ENCODE peak calls at places on chromosome 15, in eight cellular contexts. I is pancreas, X is psoas muscle, K is upper lobe of right lung, O is HCT116, L is HepG2, T is heart left ventricle, J is GM23338. Y is an unnamed sample.

GRCh38 chr15:72227192-72227586 is 3.8 kb downstream of the PKM start:
- ATAC-seq in I (no peak), X (no peak), K (no peak), O (peak), L (no peak), T (no peak), J (no peak), Y (no peak)

GRCh38 chr15:34796847-34797246 is 1.5 kb upstream of the ACTC1 start:
- ATAC-seq in I (no peak), X (no peak), K (no peak), O (no peak), L (no peak), T (peak), J (no peak), Y (no peak)

GRCh38 chr15:95972136-95972553 is 358.4 kb upstream of the NR2F2 start:
- ATAC-seq in I (peak), X (no peak), K (peak), O (no peak), L (no peak), T (peak), J (no peak), Y (peak)

GRCh38 chr15:65631503-65631902 is 9.8 kb downstream of the SLC24A1 start:
- ATAC-seq in I (no peak), X (no peak), K (no peak), O (no peak), L (no peak), T (no peak), J (no peak), Y (no peak)

GRCh38 chr15:73741401-73741836 is 11.7 kb downstream of the INSYN1 start:
- ATAC-seq in I (no peak), X (no peak), K (no peak), O (no peak), L (peak), T (no peak), J (no peak), Y (no peak)

GRCh38 chr15:59879506-59879905 is 124.6 kb upstream of the FOXB1 start:
- ATAC-seq in I (no peak), X (no peak), K (no peak), O (no peak), L (no peak), T (no peak), J (no peak), Y (no peak)

GRCh38 chr15:43277901-43278300 is 11.2 kb upstream of the TGM5 start:
- ATAC-seq in I (no peak), X (no peak), K (no peak), O (no peak), L (no peak), T (no peak), J (no peak), Y (no peak)

GRCh38 chr15:77099741-77100463 is 29.0 kb upstream of the TSPAN3 start:
- ATAC-seq in I (no peak), X (no peak), K (no peak), O (no peak), L (peak), T (no peak), J (no peak), Y (no peak)

GRCh38 chr15:70182858-70183695 is 85.4 kb upstream of the TLE3 start:
- ATAC-seq in I (no peak), X (peak), K (no peak), O (peak), L (peak), T (no peak), J (peak), Y (no peak)
- TF ChIP-seq CTCF in I (no peak), X (no peak), K (no peak), O (peak), L (peak), T (no peak), J (peak), Y (no peak)

DNA sequence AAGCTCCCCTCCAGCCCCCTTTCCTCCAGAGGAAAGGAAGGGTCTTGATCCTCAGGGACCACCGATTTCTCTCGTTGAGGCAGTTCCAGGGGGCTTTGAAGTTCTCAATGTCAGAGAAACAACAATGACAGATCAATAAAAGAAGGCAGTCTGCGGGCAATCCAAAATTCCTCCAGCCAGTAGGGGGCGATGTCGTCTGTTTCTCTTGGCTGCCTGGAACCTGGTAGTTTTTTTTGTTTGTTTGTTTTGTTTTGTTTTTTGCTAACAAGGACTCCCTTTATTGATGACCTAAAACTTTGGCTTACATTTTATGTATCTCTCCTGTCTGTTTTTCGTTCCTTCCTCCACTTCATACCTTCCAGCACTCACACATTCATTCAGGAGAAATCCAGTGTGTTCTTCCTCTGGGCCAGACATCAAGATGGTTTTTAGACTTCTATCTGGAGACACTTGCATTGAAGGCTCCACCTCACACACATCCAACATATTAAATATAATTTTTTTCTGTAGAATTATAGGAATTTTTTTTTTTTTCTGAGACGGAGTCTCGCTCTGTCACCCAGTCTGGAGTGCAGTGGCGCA is 276.6 kb downstream of the RPLP1 start:
- ATAC-seq in I (peak), X (no peak), K (no peak), O (peak), L (no peak), T (no peak), J (no peak), Y (no peak)
- TF ChIP-seq CTCF in I (peak), X (peak), K (peak), O (peak), L (peak), T (peak), J (peak), Y (peak)

GRCh38 chr15:92968926-92969664 is 69.0 kb downstream of the CHD2 start:
- ATAC-seq in I (peak), X (peak), K (peak), O (peak), L (peak), T (peak), J (no peak), Y (peak)
- TF ChIP-seq CTCF in I (no peak), X (no peak), K (peak), O (no peak), L (no peak), T (no peak), J (no peak), Y (no peak)

DNA sequence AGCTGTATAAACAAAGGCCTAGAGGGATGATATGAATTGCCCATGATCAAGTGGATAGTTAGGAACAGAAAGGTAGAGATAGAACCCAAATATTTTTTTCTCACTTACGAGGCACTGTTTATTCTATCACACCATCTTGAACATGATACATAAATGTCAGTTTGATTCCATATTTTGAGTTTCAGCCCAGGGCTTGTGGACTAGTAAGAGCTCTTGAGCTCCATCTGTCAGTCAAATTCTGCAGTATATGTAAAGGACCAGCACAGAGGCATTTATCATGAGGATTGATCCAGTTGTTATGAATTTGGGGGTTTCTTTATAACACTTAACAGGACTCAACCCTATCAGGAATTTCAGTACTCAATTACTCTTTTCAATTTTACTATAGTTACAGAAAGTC is 4.8 kb downstream of the SLC27A2 start:
- ATAC-seq in I (no peak), X (no peak), K (no peak), O (no peak), L (no peak), T (no peak), J (no peak), Y (no peak)
- TF ChIP-seq CTCF in I (no peak), X (no peak), K (no peak), O (no peak), L (no peak), T (no peak), J (no peak), Y (no peak)

Y was measured in gastroesophageal sphincter.